ENCODE peak calls at places on chromosomes 6 and 20, in six cellular contexts. One of them, this sample, is unnamed.

GRCh38 chr6:117352466-117353081 is 73.2 kb downstream of the ROS1 start:
- DNase-seq in kidney epithelial cell: no peak
- DNase-seq in mesothelial cell of epicardium: no peak
- DNase-seq in endothelial cell: no peak
- DNase-seq in AG10803: peak; percentile 16
- DNase-seq in AG09319: no peak
- DNase-seq in this sample: no peak

GRCh38 chr6:150299873-150300485 is 68.8 kb upstream of the IYD start:
- DNase-seq in kidney epithelial cell: no peak
- DNase-seq in mesothelial cell of epicardium: no peak
- DNase-seq in endothelial cell: no peak
- DNase-seq in AG10803: no peak
- DNase-seq in AG09319: no peak
- DNase-seq in this sample: no peak

GRCh38 chr6:86536121-86536520 is 401.2 kb upstream of the HTR1E start:
- DNase-seq in kidney epithelial cell: no peak
- DNase-seq in mesothelial cell of epicardium: no peak
- DNase-seq in endothelial cell: no peak
- DNase-seq in AG10803: no peak
- DNase-seq in AG09319: no peak
- DNase-seq in this sample: no peak

GRCh38 chr20:36106606-36107005 is 47.9 kb upstream of the EPB41L1 start:
- DNase-seq in kidney epithelial cell: no peak
- DNase-seq in mesothelial cell of epicardium: no peak
- DNase-seq in endothelial cell: no peak
- DNase-seq in AG10803: no peak
- DNase-seq in AG09319: no peak
- DNase-seq in this sample: no peak

GRCh38 chr20:62942456-62942855 is 4.5 kb downstream of the GID8 start:
- DNase-seq in kidney epithelial cell: no peak
- DNase-seq in mesothelial cell of epicardium: no peak
- DNase-seq in endothelial cell: no peak
- DNase-seq in AG10803: no peak
- DNase-seq in AG09319: no peak
- DNase-seq in this sample: no peak

GRCh38 chr20:46084805-46085792 is 4.7 kb downstream of the NCOA5 start:
- DNase-seq in kidney epithelial cell: no peak
- DNase-seq in mesothelial cell of epicardium: no peak
- DNase-seq in endothelial cell: no peak
- DNase-seq in AG10803: peak; percentile 43
- DNase-seq in AG09319: no peak
- DNase-seq in this sample: no peak

GRCh38 chr20:50267041-50267865 is 76.6 kb downstream of the CEBPB start:
- DNase-seq in kidney epithelial cell: no peak
- DNase-seq in mesothelial cell of epicardium: no peak
- DNase-seq in endothelial cell: no peak
- DNase-seq in AG10803: peak; percentile 89
- DNase-seq in AG09319: peak; percentile 56
- DNase-seq in this sample: no peak

GRCh38 chr6:88380083-88380482 is 213.9 kb upstream of the CNR1 start:
- DNase-seq in kidney epithelial cell: no peak
- DNase-seq in mesothelial cell of epicardium: no peak
- DNase-seq in endothelial cell: no peak
- DNase-seq in AG10803: peak; percentile 79
- DNase-seq in AG09319: no peak
- DNase-seq in this sample: no peak

GRCh38 chr20:41467690-41468089 is 101.1 kb upstream of the EMILIN3 start:
- DNase-seq in kidney epithelial cell: no peak
- DNase-seq in mesothelial cell of epicardium: no peak
- DNase-seq in endothelial cell: no peak
- DNase-seq in AG10803: no peak
- DNase-seq in AG09319: no peak
- DNase-seq in this sample: no peak

GRCh38 chr6:153357391-153357790 is 226.3 kb upstream of the RGS17 start:
- DNase-seq in kidney epithelial cell: no peak
- DNase-seq in mesothelial cell of epicardium: no peak
- DNase-seq in endothelial cell: no peak
- DNase-seq in AG10803: no peak
- DNase-seq in AG09319: no peak
- DNase-seq in this sample: no peak

GRCh38 chr6:66993272-66993671 is 1286.2 kb upstream of the EYS start:
- DNase-seq in kidney epithelial cell: no peak
- DNase-seq in mesothelial cell of epicardium: no peak
- DNase-seq in endothelial cell: no peak
- DNase-seq in AG10803: no peak
- DNase-seq in AG09319: no peak
- DNase-seq in this sample: no peak

GRCh38 chr20:20666359-20666758 is 46.1 kb downstream of the RALGAPA2 start:
- DNase-seq in kidney epithelial cell: no peak
- DNase-seq in mesothelial cell of epicardium: no peak
- DNase-seq in endothelial cell: no peak
- DNase-seq in AG10803: no peak
- DNase-seq in AG09319: no peak
- DNase-seq in this sample: no peak

GRCh38 chr6:16663896-16664295 is 97.4 kb downstream of the ATXN1 start:
- DNase-seq in kidney epithelial cell: no peak
- DNase-seq in mesothelial cell of epicardium: no peak
- DNase-seq in endothelial cell: no peak
- DNase-seq in AG10803: peak; percentile 64
- DNase-seq in AG09319: no peak
- DNase-seq in this sample: no peak

GRCh38 chr6:10800810-10801209 is 37.5 kb downstream of the MAK start:
- DNase-seq in kidney epithelial cell: peak; percentile 5
- DNase-seq in mesothelial cell of epicardium: no peak
- DNase-seq in endothelial cell: no peak
- DNase-seq in AG10803: no peak
- DNase-seq in AG09319: peak; percentile 2
- DNase-seq in this sample: no peak

GRCh38 chr20:39853664-39854063 is 835.4 kb downstream of the MAFB start:
- DNase-seq in kidney epithelial cell: peak; percentile 64
- DNase-seq in mesothelial cell of epicardium: no peak
- DNase-seq in endothelial cell: no peak
- DNase-seq in AG10803: peak; percentile 87
- DNase-seq in AG09319: peak; percentile 39
- DNase-seq in this sample: no peak

GRCh38 chr6:56387621-56388413 is 140.4 kb upstream of the COL21A1 start:
- DNase-seq in kidney epithelial cell: no peak
- DNase-seq in mesothelial cell of epicardium: no peak
- DNase-seq in endothelial cell: no peak
- DNase-seq in AG10803: no peak
- DNase-seq in AG09319: no peak
- DNase-seq in this sample: no peak

GRCh38 chr20:14383326-14383725 is 45.9 kb upstream of the FLRT3 start:
- DNase-seq in kidney epithelial cell: no peak
- DNase-seq in mesothelial cell of epicardium: no peak
- DNase-seq in endothelial cell: no peak
- DNase-seq in AG10803: no peak
- DNase-seq in AG09319: no peak
- DNase-seq in this sample: no peak

GRCh38 chr6:154653853-154654252 is 79.4 kb upstream of the SCAF8 start:
- DNase-seq in kidney epithelial cell: peak; percentile 94
- DNase-seq in mesothelial cell of epicardium: no peak
- DNase-seq in endothelial cell: peak; percentile 12
- DNase-seq in AG10803: peak; percentile 56
- DNase-seq in AG09319: peak; percentile 51
- DNase-seq in this sample: no peak

GRCh38 chr6:99492137-99492536 is 23.1 kb downstream of the USP45 start:
- DNase-seq in kidney epithelial cell: no peak
- DNase-seq in mesothelial cell of epicardium: no peak
- DNase-seq in endothelial cell: no peak
- DNase-seq in AG10803: no peak
- DNase-seq in AG09319: no peak
- DNase-seq in this sample: no peak

GRCh38 chr6:29557320-29557719 is 2.2 kb downstream of the UBD start:
- DNase-seq in kidney epithelial cell: no peak
- DNase-seq in mesothelial cell of epicardium: no peak
- DNase-seq in endothelial cell: no peak
- DNase-seq in AG10803: no peak
- DNase-seq in AG09319: no peak
- DNase-seq in this sample: no peak

GRCh38 chr6:29558439-29559079 is 973 bp downstream of the UBD start:
- DNase-seq in kidney epithelial cell: no peak
- DNase-seq in mesothelial cell of epicardium: no peak
- DNase-seq in endothelial cell: no peak
- DNase-seq in AG10803: no peak
- DNase-seq in AG09319: no peak
- DNase-seq in this sample: no peak

GRCh38 chr6:29552512-29553051 is 7.0 kb downstream of the UBD start:
- DNase-seq in kidney epithelial cell: no peak
- DNase-seq in mesothelial cell of epicardium: no peak
- DNase-seq in endothelial cell: no peak
- DNase-seq in AG10803: peak; percentile 66
- DNase-seq in AG09319: no peak
- DNase-seq in this sample: no peak

GRCh38 chr6:29554764-29555163 is 4.8 kb downstream of the UBD start:
- DNase-seq in kidney epithelial cell: no peak
- DNase-seq in mesothelial cell of epicardium: no peak
- DNase-seq in endothelial cell: no peak
- DNase-seq in AG10803: no peak
- DNase-seq in AG09319: no peak
- DNase-seq in this sample: no peak

GRCh38 chr6:29553268-29554057 is 6.1 kb downstream of the UBD start:
- DNase-seq in kidney epithelial cell: no peak
- DNase-seq in mesothelial cell of epicardium: peak; percentile 49
- DNase-seq in endothelial cell: peak; percentile 71
- DNase-seq in AG10803: peak; percentile 68
- DNase-seq in AG09319: no peak
- DNase-seq in this sample: peak; percentile 52
- TF ChIP-seq CTCF in kidney epithelial cell: no peak
- TF ChIP-seq CTCF in mesothelial cell of epicardium: no peak
- TF ChIP-seq CTCF in endothelial cell: no peak
- TF ChIP-seq CTCF in AG10803: no peak
- TF ChIP-seq CTCF in AG09319: peak; percentile 12
- TF ChIP-seq CTCF in this sample: peak; percentile 35

GRCh38 chr6:137870744-137871247 is 3.7 kb downstream of the TNFAIP3 start:
- DNase-seq in kidney epithelial cell: no peak
- DNase-seq in mesothelial cell of epicardium: no peak
- DNase-seq in endothelial cell: no peak
- DNase-seq in AG10803: no peak
- DNase-seq in AG09319: no peak
- DNase-seq in this sample: no peak
- TF ChIP-seq CTCF in kidney epithelial cell: no peak
- TF ChIP-seq CTCF in mesothelial cell of epicardium: no peak
- TF ChIP-seq CTCF in endothelial cell: peak; percentile 30
- TF ChIP-seq CTCF in AG10803: peak; percentile 20
- TF ChIP-seq CTCF in AG09319: no peak
- TF ChIP-seq CTCF in this sample: no peak

GRCh38 chr6:166599158-166599557 is 12.7 kb upstream of the RAMACL start:
- DNase-seq in kidney epithelial cell: no peak
- DNase-seq in mesothelial cell of epicardium: no peak
- DNase-seq in endothelial cell: no peak
- DNase-seq in AG10803: no peak
- DNase-seq in AG09319: no peak
- DNase-seq in this sample: no peak
- TF ChIP-seq CTCF in kidney epithelial cell: no peak
- TF ChIP-seq CTCF in mesothelial cell of epicardium: no peak
- TF ChIP-seq CTCF in endothelial cell: no peak
- TF ChIP-seq CTCF in AG10803: no peak
- TF ChIP-seq CTCF in AG09319: no peak
- TF ChIP-seq CTCF in this sample: no peak

GRCh38 chr6:70210462-70210861 is 92.4 kb downstream of the COL9A1 start:
- DNase-seq in kidney epithelial cell: no peak
- DNase-seq in mesothelial cell of epicardium: no peak
- DNase-seq in endothelial cell: no peak
- DNase-seq in AG10803: peak; percentile 2
- DNase-seq in AG09319: no peak
- DNase-seq in this sample: no peak
- TF ChIP-seq CTCF in kidney epithelial cell: peak; percentile 30
- TF ChIP-seq CTCF in mesothelial cell of epicardium: peak; percentile 41
- TF ChIP-seq CTCF in endothelial cell: no peak
- TF ChIP-seq CTCF in AG10803: peak; percentile 31
- TF ChIP-seq CTCF in AG09319: no peak
- TF ChIP-seq CTCF in this sample: peak; percentile 60

GRCh38 chr6:132081338-132081737 is 130.2 kb upstream of the CCN2 start:
- DNase-seq in kidney epithelial cell: no peak
- DNase-seq in mesothelial cell of epicardium: no peak
- DNase-seq in endothelial cell: no peak
- DNase-seq in AG10803: no peak
- DNase-seq in AG09319: no peak
- DNase-seq in this sample: no peak

GRCh38 chr6:132084811-132085509 is 133.8 kb upstream of the CCN2 start:
- DNase-seq in kidney epithelial cell: peak; percentile 91
- DNase-seq in mesothelial cell of epicardium: no peak
- DNase-seq in endothelial cell: no peak
- DNase-seq in AG10803: peak; percentile 99
- DNase-seq in AG09319: peak; percentile 86
- DNase-seq in this sample: no peak

GRCh38 chr6:132082421-132082820 is 131.2 kb upstream of the CCN2 start:
- DNase-seq in kidney epithelial cell: no peak
- DNase-seq in mesothelial cell of epicardium: no peak
- DNase-seq in endothelial cell: no peak
- DNase-seq in AG10803: no peak
- DNase-seq in AG09319: no peak
- DNase-seq in this sample: no peak

GRCh38 chr6:132076452-132076851 is 125.3 kb upstream of the CCN2 start:
- DNase-seq in kidney epithelial cell: no peak
- DNase-seq in mesothelial cell of epicardium: no peak
- DNase-seq in endothelial cell: no peak
- DNase-seq in AG10803: no peak
- DNase-seq in AG09319: no peak
- DNase-seq in this sample: no peak

DNA sequence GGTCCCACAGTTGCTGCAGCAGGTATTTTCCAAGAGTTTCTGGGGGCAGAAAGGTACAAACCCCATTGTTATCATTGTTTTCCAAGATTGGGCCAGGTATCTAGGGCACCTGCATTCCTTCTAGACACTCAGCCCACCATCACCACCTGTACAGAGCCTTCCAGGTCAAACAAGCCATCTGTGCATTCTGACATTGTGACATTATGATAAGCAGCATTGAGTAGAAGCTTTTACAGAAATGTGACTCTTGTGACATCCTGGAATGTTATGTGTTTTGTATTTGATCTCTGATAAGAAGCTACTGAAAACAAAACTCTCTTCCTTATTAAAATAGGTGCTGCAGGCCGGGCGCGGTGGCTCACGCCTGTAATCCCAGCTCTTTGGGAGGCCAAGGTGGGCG is 128.1 kb upstream of the CCN2 start:
- DNase-seq in kidney epithelial cell: no peak
- DNase-seq in mesothelial cell of epicardium: no peak
- DNase-seq in endothelial cell: no peak
- DNase-seq in AG10803: no peak
- DNase-seq in AG09319: no peak
- DNase-seq in this sample: no peak
- TF ChIP-seq CTCF in kidney epithelial cell: no peak
- TF ChIP-seq CTCF in mesothelial cell of epicardium: no peak
- TF ChIP-seq CTCF in endothelial cell: no peak
- TF ChIP-seq CTCF in AG10803: no peak
- TF ChIP-seq CTCF in AG09319: no peak
- TF ChIP-seq CTCF in this sample: no peak

GRCh38 chr20:32661820-32662528 is 11.8 kb downstream of the C20orf203 start:
- DNase-seq in kidney epithelial cell: no peak
- DNase-seq in mesothelial cell of epicardium: no peak
- DNase-seq in endothelial cell: no peak
- DNase-seq in AG10803: no peak
- DNase-seq in AG09319: no peak
- DNase-seq in this sample: no peak
- TF ChIP-seq CTCF in kidney epithelial cell: no peak
- TF ChIP-seq CTCF in mesothelial cell of epicardium: no peak
- TF ChIP-seq CTCF in endothelial cell: no peak
- TF ChIP-seq CTCF in AG10803: no peak
- TF ChIP-seq CTCF in AG09319: no peak
- TF ChIP-seq CTCF in this sample: no peak

GRCh38 chr20:17024513-17025105 is 202.2 kb upstream of the PCSK2 start:
- DNase-seq in kidney epithelial cell: peak; percentile 5
- DNase-seq in mesothelial cell of epicardium: no peak
- DNase-seq in endothelial cell: no peak
- DNase-seq in AG10803: peak; percentile 61
- DNase-seq in AG09319: no peak
- DNase-seq in this sample: no peak
- TF ChIP-seq CTCF in kidney epithelial cell: no peak
- TF ChIP-seq CTCF in mesothelial cell of epicardium: no peak
- TF ChIP-seq CTCF in endothelial cell: no peak
- TF ChIP-seq CTCF in AG10803: no peak
- TF ChIP-seq CTCF in AG09319: no peak
- TF ChIP-seq CTCF in this sample: no peak